ENCODE peak calls at places on chromosome X, in six cellular contexts. O is NCI-H1436; H is stimulated activated CD4-positive, alpha-beta T cell treated with anti-CD3 and anti-CD28 coated beads, TNF-alpha, amount 100 ng/mL, for 4 hours; A is T-cell; Z is EH; K is activated CD8-positive, alpha-beta memory T cell treated with anti-CD3 and anti-CD28 coated beads for 1 hour. F is an unnamed sample.

GRCh38 chrX:39527045-39527444 is 570.7 kb downstream of the BCOR start:
- DNase-seq in O (no peak), H (no peak), A (no peak), Z (peak; percentile 32), K (no peak), F (peak; percentile 71)

GRCh38 chrX:20529711-20530110 is 263.0 kb upstream of the RPS6KA3 start:
- DNase-seq in O (no peak), H (no peak), A (no peak), Z (peak; percentile 33), K (no peak), F (no peak)

GRCh38 chrX:45295587-45295986 is 94.9 kb upstream of the DIPK2B start:
- DNase-seq in O (no peak), H (no peak), A (no peak), Z (peak; percentile 70), K (no peak), F (peak; percentile 7)

GRCh38 chrX:93422693-93423092 is 250.7 kb downstream of the NAP1L3 start:
- DNase-seq in O (peak; percentile 2), H (no peak), A (no peak), Z (no peak), K (no peak), F (peak; percentile 24)

GRCh38 chrX:2594491-2594890 is 93.7 kb upstream of the DHRSX start:
- DNase-seq in O (no peak), H (no peak), A (no peak), Z (no peak), K (no peak), F (no peak)

GRCh38 chrX:32592786-32593185 is 618.6 kb downstream of the DMD start:
- DNase-seq in O (no peak), H (no peak), A (no peak), Z (no peak), K (no peak), F (no peak)

GRCh38 chrX:31092476-31092875 is 20.6 kb upstream of the FTHL17 start:
- DNase-seq in O (no peak), H (no peak), A (no peak), Z (no peak), K (no peak), F (no peak)

GRCh38 chrX:74529311-74529710 is 85.1 kb downstream of the RLIM start:
- DNase-seq in O (no peak), H (no peak), A (no peak), Z (no peak), K (no peak), F (no peak)

GRCh38 chrX:51955200-51955599 is 61.8 kb downstream of the MAGED1 start:
- DNase-seq in O (no peak), H (no peak), A (no peak), Z (no peak), K (no peak), F (no peak)

F was measured in GM23248.